ENCODE peak calls at places on chromosome 7, in five cellular contexts. One of them, this sample, is unnamed.

GRCh38 chr7:112067609-112068540 is 138.3 kb downstream of the DOCK4 start:
- DNase-seq in activated naive CD8-positive, alpha-beta T cell treated with anti-CD3 and anti-CD28 coated beads for 36 hours: no peak
- DNase-seq in EL: no peak
- DNase-seq in HFFc6: no peak
- DNase-seq in neural progenitor cell: no peak
- DNase-seq in this sample: no peak

GRCh38 chr7:139991267-139991666 is 71.5 kb downstream of the PARP12 start:
- DNase-seq in activated naive CD8-positive, alpha-beta T cell treated with anti-CD3 and anti-CD28 coated beads for 36 hours: no peak
- DNase-seq in EL: no peak
- DNase-seq in HFFc6: no peak
- DNase-seq in neural progenitor cell: no peak
- DNase-seq in this sample: no peak

GRCh38 chr7:1638113-1638726 is 31.9 kb upstream of the ELFN1 start:
- DNase-seq in activated naive CD8-positive, alpha-beta T cell treated with anti-CD3 and anti-CD28 coated beads for 36 hours: no peak
- DNase-seq in EL: no peak
- DNase-seq in HFFc6: no peak
- DNase-seq in neural progenitor cell: peak
- DNase-seq in this sample: no peak

GRCh38 chr7:154791611-154792010 is 211.3 kb downstream of the PAXIP1 start:
- DNase-seq in activated naive CD8-positive, alpha-beta T cell treated with anti-CD3 and anti-CD28 coated beads for 36 hours: no peak
- DNase-seq in EL: no peak
- DNase-seq in HFFc6: no peak
- DNase-seq in neural progenitor cell: no peak
- DNase-seq in this sample: no peak

GRCh38 chr7:2635810-2636701 is 4.3 kb downstream of the TTYH3 start:
- DNase-seq in activated naive CD8-positive, alpha-beta T cell treated with anti-CD3 and anti-CD28 coated beads for 36 hours: no peak
- DNase-seq in EL: peak
- DNase-seq in HFFc6: peak
- DNase-seq in neural progenitor cell: no peak
- DNase-seq in this sample: no peak

GRCh38 chr7:95324396-95324795 is at the start of gene PON1:
- DNase-seq in activated naive CD8-positive, alpha-beta T cell treated with anti-CD3 and anti-CD28 coated beads for 36 hours: peak
- DNase-seq in EL: no peak
- DNase-seq in HFFc6: no peak
- DNase-seq in neural progenitor cell: peak
- DNase-seq in this sample: no peak

GRCh38 chr7:27883726-27884125 is 143.8 kb downstream of the TAX1BP1 start:
- DNase-seq in activated naive CD8-positive, alpha-beta T cell treated with anti-CD3 and anti-CD28 coated beads for 36 hours: no peak
- DNase-seq in EL: no peak
- DNase-seq in HFFc6: no peak
- DNase-seq in neural progenitor cell: no peak
- DNase-seq in this sample: no peak

GRCh38 chr7:30595461-30596042 is 874 bp downstream of the GARS1 start:
- DNase-seq in activated naive CD8-positive, alpha-beta T cell treated with anti-CD3 and anti-CD28 coated beads for 36 hours: no peak
- DNase-seq in EL: peak
- DNase-seq in HFFc6: no peak
- DNase-seq in neural progenitor cell: no peak
- DNase-seq in this sample: no peak

GRCh38 chr7:112080441-112080840 is 125.8 kb downstream of the DOCK4 start:
- DNase-seq in activated naive CD8-positive, alpha-beta T cell treated with anti-CD3 and anti-CD28 coated beads for 36 hours: no peak
- DNase-seq in EL: peak
- DNase-seq in HFFc6: peak
- DNase-seq in neural progenitor cell: no peak
- DNase-seq in this sample: no peak

GRCh38 chr7:74013539-74014272 is 14.3 kb upstream of the ELN start:
- DNase-seq in activated naive CD8-positive, alpha-beta T cell treated with anti-CD3 and anti-CD28 coated beads for 36 hours: no peak
- DNase-seq in EL: no peak
- DNase-seq in HFFc6: no peak
- DNase-seq in neural progenitor cell: no peak
- DNase-seq in this sample: no peak

GRCh38 chr7:157685430-157686284 is 348.9 kb downstream of the DNAJB6 start:
- DNase-seq in activated naive CD8-positive, alpha-beta T cell treated with anti-CD3 and anti-CD28 coated beads for 36 hours: no peak
- DNase-seq in EL: no peak
- DNase-seq in HFFc6: no peak
- DNase-seq in neural progenitor cell: peak
- DNase-seq in this sample: no peak

GRCh38 chr7:44087914-44088838 is 5.8 kb upstream of the POLM start:
- DNase-seq in activated naive CD8-positive, alpha-beta T cell treated with anti-CD3 and anti-CD28 coated beads for 36 hours: no peak
- DNase-seq in EL: peak
- DNase-seq in HFFc6: peak
- DNase-seq in neural progenitor cell: no peak
- DNase-seq in this sample: no peak

GRCh38 chr7:134891262-134892001 is 94.9 kb upstream of the AGBL3 start:
- DNase-seq in activated naive CD8-positive, alpha-beta T cell treated with anti-CD3 and anti-CD28 coated beads for 36 hours: no peak
- DNase-seq in EL: peak
- DNase-seq in HFFc6: peak
- DNase-seq in neural progenitor cell: peak
- DNase-seq in this sample: peak

GRCh38 chr7:51456471-51457060 is 140.0 kb upstream of the COBL start:
- DNase-seq in activated naive CD8-positive, alpha-beta T cell treated with anti-CD3 and anti-CD28 coated beads for 36 hours: no peak
- DNase-seq in EL: no peak
- DNase-seq in HFFc6: no peak
- DNase-seq in neural progenitor cell: no peak
- DNase-seq in this sample: no peak

GRCh38 chr7:30010022-30010421 is 16.5 kb downstream of the FKBP14 start:
- DNase-seq in activated naive CD8-positive, alpha-beta T cell treated with anti-CD3 and anti-CD28 coated beads for 36 hours: no peak
- DNase-seq in EL: no peak
- DNase-seq in HFFc6: no peak
- DNase-seq in neural progenitor cell: no peak
- DNase-seq in this sample: no peak

GRCh38 chr7:79593819-79594218 is 140.4 kb upstream of the MAGI2 start:
- DNase-seq in activated naive CD8-positive, alpha-beta T cell treated with anti-CD3 and anti-CD28 coated beads for 36 hours: no peak
- DNase-seq in EL: peak
- DNase-seq in HFFc6: no peak
- DNase-seq in neural progenitor cell: no peak
- DNase-seq in this sample: no peak

GRCh38 chr7:48101880-48102448 is 12.9 kb downstream of the UPP1 start:
- DNase-seq in activated naive CD8-positive, alpha-beta T cell treated with anti-CD3 and anti-CD28 coated beads for 36 hours: no peak
- DNase-seq in EL: no peak
- DNase-seq in HFFc6: no peak
- DNase-seq in neural progenitor cell: no peak
- DNase-seq in this sample: no peak

GRCh38 chr7:139355320-139355719 is 4.4 kb upstream of the LUC7L2 start:
- DNase-seq in activated naive CD8-positive, alpha-beta T cell treated with anti-CD3 and anti-CD28 coated beads for 36 hours: no peak
- DNase-seq in EL: no peak
- DNase-seq in HFFc6: no peak
- DNase-seq in neural progenitor cell: no peak
- DNase-seq in this sample: no peak

GRCh38 chr7:83532229-83532628 is 116.7 kb downstream of the SEMA3E start:
- DNase-seq in activated naive CD8-positive, alpha-beta T cell treated with anti-CD3 and anti-CD28 coated beads for 36 hours: no peak
- DNase-seq in EL: peak
- DNase-seq in HFFc6: no peak
- DNase-seq in neural progenitor cell: no peak
- DNase-seq in this sample: no peak

GRCh38 chr7:64574481-64575159 is 11.7 kb upstream of the ZNF680 start:
- DNase-seq in activated naive CD8-positive, alpha-beta T cell treated with anti-CD3 and anti-CD28 coated beads for 36 hours: no peak
- DNase-seq in EL: peak
- DNase-seq in HFFc6: no peak
- DNase-seq in neural progenitor cell: no peak
- DNase-seq in this sample: no peak

GRCh38 chr7:12350971-12351370 is 52.7 kb downstream of the VWDE start:
- DNase-seq in activated naive CD8-positive, alpha-beta T cell treated with anti-CD3 and anti-CD28 coated beads for 36 hours: no peak
- DNase-seq in EL: no peak
- DNase-seq in HFFc6: no peak
- DNase-seq in neural progenitor cell: no peak
- DNase-seq in this sample: no peak

GRCh38 chr7:101138149-101138870 is 11.4 kb downstream of the SERPINE1 start:
- DNase-seq in activated naive CD8-positive, alpha-beta T cell treated with anti-CD3 and anti-CD28 coated beads for 36 hours: peak
- DNase-seq in EL: peak
- DNase-seq in HFFc6: peak
- DNase-seq in neural progenitor cell: peak
- DNase-seq in this sample: no peak

This sample was measured in 8988T.